ENCODE peak calls at places on chromosome 10, in nine cellular contexts. One of them, this sample, is unnamed.

GRCh38 chr10:26479766-26480492 is 41.8 kb downstream of the APBB1IP start:
- DNase-seq in ovary: no peak
- DNase-seq in AG04450: no peak
- DNase-seq in tibial nerve: no peak
- DNase-seq in PC-3: no peak
- DNase-seq in lower lobe of right lung: no peak
- DNase-seq in prostate gland: no peak
- DNase-seq in astrocyte: no peak
- DNase-seq in sigmoid colon: no peak
- DNase-seq in this sample: no peak

GRCh38 chr10:91681361-91682276 is 48.7 kb upstream of the PPP1R3C start:
- DNase-seq in prostate gland: no peak
- DNase-seq in astrocyte: no peak
- DNase-seq in PC-3: no peak
- DNase-seq in sigmoid colon: no peak
- DNase-seq in AG04450: no peak
- DNase-seq in ovary: peak; percentile 33
- DNase-seq in lower lobe of right lung: no peak
- DNase-seq in tibial nerve: no peak
- DNase-seq in this sample: no peak

GRCh38 chr10:67678335-67678974 is 17.5 kb downstream of the CTNNA3 start:
- DNase-seq in prostate gland: no peak
- DNase-seq in sigmoid colon: no peak
- DNase-seq in tibial nerve: no peak
- DNase-seq in ovary: no peak
- DNase-seq in lower lobe of right lung: no peak
- DNase-seq in AG04450: no peak
- DNase-seq in PC-3: no peak
- DNase-seq in astrocyte: no peak
- DNase-seq in this sample: no peak

GRCh38 chr10:31896972-31897384 is 31.7 kb downstream of the ARHGAP12 start:
- DNase-seq in lower lobe of right lung: no peak
- DNase-seq in sigmoid colon: no peak
- DNase-seq in tibial nerve: no peak
- DNase-seq in astrocyte: peak; percentile 80
- DNase-seq in PC-3: peak; percentile 63
- DNase-seq in AG04450: no peak
- DNase-seq in ovary: no peak
- DNase-seq in prostate gland: no peak
- DNase-seq in this sample: no peak

GRCh38 chr10:131312261-131312801 is 810 bp upstream of the TCERG1L start:
- DNase-seq in astrocyte: no peak
- DNase-seq in sigmoid colon: no peak
- DNase-seq in prostate gland: no peak
- DNase-seq in tibial nerve: no peak
- DNase-seq in ovary: peak; percentile 65
- DNase-seq in lower lobe of right lung: no peak
- DNase-seq in PC-3: no peak
- DNase-seq in AG04450: no peak
- DNase-seq in this sample: no peak

GRCh38 chr10:22628309-22628708 is 86.1 kb downstream of the PIP4K2A start:
- DNase-seq in prostate gland: no peak
- DNase-seq in tibial nerve: no peak
- DNase-seq in sigmoid colon: no peak
- DNase-seq in AG04450: no peak
- DNase-seq in lower lobe of right lung: no peak
- DNase-seq in PC-3: no peak
- DNase-seq in ovary: no peak
- DNase-seq in astrocyte: no peak
- DNase-seq in this sample: no peak

GRCh38 chr10:77972148-77972547 is 45.6 kb upstream of the DLG5 start:
- DNase-seq in astrocyte: no peak
- DNase-seq in lower lobe of right lung: no peak
- DNase-seq in sigmoid colon: no peak
- DNase-seq in ovary: no peak
- DNase-seq in AG04450: no peak
- DNase-seq in PC-3: no peak
- DNase-seq in tibial nerve: no peak
- DNase-seq in prostate gland: no peak
- DNase-seq in this sample: no peak

GRCh38 chr10:128068398-128069285 is 57.6 kb downstream of the MKI67 start:
- DNase-seq in tibial nerve: peak; percentile 9
- DNase-seq in AG04450: no peak
- DNase-seq in PC-3: no peak
- DNase-seq in prostate gland: no peak
- DNase-seq in lower lobe of right lung: no peak
- DNase-seq in astrocyte: no peak
- DNase-seq in sigmoid colon: peak; percentile 64
- DNase-seq in ovary: no peak
- DNase-seq in this sample: peak; percentile 55

GRCh38 chr10:14016942-14017341 is 313.8 kb downstream of the FRMD4A start:
- DNase-seq in astrocyte: no peak
- DNase-seq in ovary: no peak
- DNase-seq in tibial nerve: no peak
- DNase-seq in lower lobe of right lung: no peak
- DNase-seq in sigmoid colon: no peak
- DNase-seq in PC-3: no peak
- DNase-seq in AG04450: no peak
- DNase-seq in prostate gland: no peak
- DNase-seq in this sample: no peak

DNA sequence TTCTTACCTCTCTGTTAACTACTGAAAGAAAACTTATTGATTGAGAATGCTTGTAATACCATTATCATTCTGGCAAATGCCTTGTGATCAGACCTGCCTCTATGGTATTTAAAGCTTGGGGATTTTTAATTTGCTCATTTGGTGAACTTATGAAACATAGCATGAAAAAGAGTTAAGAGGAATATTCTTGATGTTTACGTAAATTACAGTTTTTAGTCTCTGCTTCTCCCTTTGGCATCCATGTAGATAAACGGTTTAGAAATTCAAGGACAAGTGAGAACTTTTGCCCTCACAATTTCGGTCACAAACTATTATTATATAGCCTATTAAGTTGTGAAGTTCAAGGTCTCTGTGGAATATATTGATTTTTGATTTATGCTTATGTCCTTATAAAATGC is 11.2 kb upstream of the CELF2 start:
- DNase-seq in prostate gland: no peak
- DNase-seq in AG04450: no peak
- DNase-seq in astrocyte: no peak
- DNase-seq in sigmoid colon: no peak
- DNase-seq in tibial nerve: no peak
- DNase-seq in lower lobe of right lung: no peak
- DNase-seq in ovary: no peak
- DNase-seq in PC-3: no peak
- DNase-seq in this sample: no peak
- H3K27ac ChIP-seq in prostate gland: no peak overlapping the region
- H3K27ac ChIP-seq in AG04450: no peak overlapping the region
- H3K27ac ChIP-seq in astrocyte: no peak overlapping the region
- H3K27ac ChIP-seq in sigmoid colon: no peak overlapping the region
- H3K27ac ChIP-seq in tibial nerve: peak overlapping the region; percentile 84
- H3K27ac ChIP-seq in lower lobe of right lung: peak overlapping the region; percentile 39
- H3K27ac ChIP-seq in ovary: no peak overlapping the region
- H3K27ac ChIP-seq in PC-3: no peak overlapping the region
- H3K27ac ChIP-seq in this sample: no peak overlapping the region

DNA sequence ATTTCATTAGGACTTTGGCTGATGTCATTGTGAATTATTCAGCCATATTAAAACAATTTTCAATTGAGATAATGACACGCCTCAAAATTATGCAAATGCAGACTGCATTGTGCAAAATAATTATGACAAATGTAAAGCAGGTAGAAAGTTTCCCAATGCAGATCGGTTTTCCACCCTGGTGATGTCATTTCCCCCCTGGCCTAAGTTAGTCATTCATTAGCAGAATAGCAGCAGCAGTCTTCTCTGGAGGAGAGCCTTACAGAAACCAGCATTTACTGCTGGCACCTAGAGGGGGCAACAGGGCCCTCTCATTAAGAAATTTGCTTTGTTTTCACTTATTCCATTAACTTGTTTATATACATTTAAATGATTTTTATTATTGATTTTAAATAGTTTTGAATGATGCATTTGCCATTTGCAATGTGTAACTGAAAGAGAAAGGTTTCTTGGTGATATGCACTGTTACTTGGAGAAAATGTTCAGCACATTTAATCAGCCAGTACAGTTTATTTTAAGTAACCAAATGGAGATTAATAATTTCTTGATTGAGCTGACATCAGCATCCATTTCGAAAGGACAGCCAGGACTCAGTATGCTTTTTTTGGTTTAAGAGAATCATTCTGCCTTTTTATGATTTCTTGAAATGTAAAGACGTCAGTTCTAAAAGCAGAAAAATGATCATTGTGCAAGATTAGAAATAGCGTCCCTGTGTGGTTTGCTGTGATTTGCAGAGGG is 3.4 kb downstream of the ARID5B start:
- DNase-seq in sigmoid colon: no peak
- DNase-seq in PC-3: peak; percentile 96
- DNase-seq in ovary: no peak
- DNase-seq in tibial nerve: no peak
- DNase-seq in prostate gland: no peak
- DNase-seq in AG04450: no peak
- DNase-seq in astrocyte: peak; percentile 77
- DNase-seq in lower lobe of right lung: no peak
- DNase-seq in this sample: no peak
- H3K4me3 ChIP-seq in sigmoid colon: peak overlapping the region; percentile 70
- H3K4me3 ChIP-seq in PC-3: peak overlapping the region; percentile 75
- H3K4me3 ChIP-seq in ovary: no peak overlapping the region
- H3K4me3 ChIP-seq in tibial nerve: no peak overlapping the region
- H3K4me3 ChIP-seq in prostate gland: peak overlapping the region; percentile 58
- H3K4me3 ChIP-seq in AG04450: peak overlapping the region; percentile 82
- H3K4me3 ChIP-seq in astrocyte: peak overlapping the region; percentile 91
- H3K4me3 ChIP-seq in lower lobe of right lung: peak overlapping the region; percentile 75
- H3K4me3 ChIP-seq in this sample: peak overlapping the region; percentile 89

DNA sequence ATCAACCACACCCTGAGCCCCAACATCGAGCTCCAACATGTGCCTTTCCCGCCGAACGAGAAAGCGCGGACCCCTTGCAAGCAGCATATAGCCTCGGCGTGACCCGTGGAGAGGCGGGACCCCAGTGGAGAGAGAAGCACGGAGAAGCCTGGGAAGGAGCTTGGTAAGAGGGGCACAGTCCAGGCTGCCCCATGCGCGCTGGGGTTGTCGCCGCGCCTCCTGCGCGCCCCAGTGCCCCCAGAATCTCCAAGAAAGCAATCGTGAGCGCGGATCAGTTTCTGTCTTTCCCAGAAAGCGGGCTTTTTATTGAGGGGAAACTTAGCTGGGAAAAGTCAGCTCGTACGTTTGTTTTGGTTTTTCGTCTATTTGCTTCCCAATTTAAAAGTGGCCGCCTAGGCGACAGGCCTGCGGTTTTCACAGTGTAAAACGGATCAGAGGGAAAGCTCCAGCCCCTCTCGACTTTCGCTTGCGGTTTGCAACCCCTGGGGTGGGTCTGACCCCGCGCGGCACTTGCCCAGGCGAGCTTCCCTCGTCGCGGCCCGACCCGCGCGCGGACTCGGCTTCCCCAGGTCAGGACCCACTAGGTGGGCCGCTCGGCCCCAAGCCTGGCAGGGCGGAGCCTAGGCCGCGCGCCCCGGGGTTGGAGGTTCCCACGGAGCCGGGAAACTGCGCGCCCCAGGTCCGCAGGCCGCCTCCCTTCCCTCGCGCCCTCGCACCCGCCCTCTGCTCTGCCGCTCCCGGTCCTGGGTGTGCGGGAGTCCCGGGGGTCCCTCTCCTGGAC is 31.1 kb downstream of the SKIDA1 start:
- DNase-seq in AG04450: no peak
- DNase-seq in astrocyte: no peak
- DNase-seq in prostate gland: no peak
- DNase-seq in sigmoid colon: peak; percentile 66
- DNase-seq in tibial nerve: no peak
- DNase-seq in lower lobe of right lung: peak; percentile 58
- DNase-seq in PC-3: no peak
- DNase-seq in ovary: peak; percentile 54
- DNase-seq in this sample: peak; percentile 75
- H3K27ac ChIP-seq in AG04450: no peak overlapping the region
- H3K27ac ChIP-seq in astrocyte: no peak overlapping the region
- H3K27ac ChIP-seq in prostate gland: no peak overlapping the region
- H3K27ac ChIP-seq in sigmoid colon: peak overlapping the region; percentile 73
- H3K27ac ChIP-seq in tibial nerve: peak overlapping the region; percentile 74
- H3K27ac ChIP-seq in lower lobe of right lung: peak overlapping the region; percentile 40
- H3K27ac ChIP-seq in PC-3: no peak overlapping the region
- H3K27ac ChIP-seq in ovary: peak overlapping the region; percentile 56
- H3K27ac ChIP-seq in this sample: peak overlapping the region; percentile 47

GRCh38 chr10:114403545-114404161 is 649 bp downstream of the AFAP1L2 start:
- DNase-seq in prostate gland: no peak
- DNase-seq in astrocyte: no peak
- DNase-seq in sigmoid colon: peak; percentile 81
- DNase-seq in AG04450: no peak
- DNase-seq in tibial nerve: peak; percentile 35
- DNase-seq in ovary: peak; percentile 68
- DNase-seq in PC-3: no peak
- DNase-seq in lower lobe of right lung: no peak
- DNase-seq in this sample: no peak
- H3K4me3 ChIP-seq in prostate gland: peak overlapping the region; percentile 54
- H3K4me3 ChIP-seq in astrocyte: peak overlapping the region; percentile 49
- H3K4me3 ChIP-seq in sigmoid colon: peak overlapping the region; percentile 62
- H3K4me3 ChIP-seq in AG04450: no peak overlapping the region
- H3K4me3 ChIP-seq in tibial nerve: peak overlapping the region; percentile 90
- H3K4me3 ChIP-seq in ovary: peak overlapping the region; percentile 57
- H3K4me3 ChIP-seq in PC-3: peak overlapping the region; percentile 61
- H3K4me3 ChIP-seq in lower lobe of right lung: peak overlapping the region; percentile 55
- H3K4me3 ChIP-seq in this sample: peak overlapping the region; percentile 48